ENCODE peak calls at places on chromosomes 12 and 14, in five cellular contexts. Q is H9, E is HCT116, N is neural progenitor cell, Z is nephron progenitor cell. U is an unnamed sample.

GRCh38 chr12:51687142-51687935 is 96.3 kb downstream of the SCN8A start:
- DNase-seq in Q (no peak), E (no peak), N (no peak), Z (no peak), U (no peak)

GRCh38 chr14:65879218-65880009 is 466.9 kb downstream of the FUT8 start:
- DNase-seq in Q (no peak), E (peak; percentile 7), N (no peak), Z (no peak), U (no peak)

GRCh38 chr14:76977793-76978730 is 50.4 kb downstream of the IRF2BPL start:
- DNase-seq in Q (no peak), E (no peak), N (no peak), Z (no peak), U (peak; percentile 63)

GRCh38 chr12:117876492-117876816 is 92.3 kb downstream of the KSR2 start:
- DNase-seq in Q (no peak), E (no peak), N (no peak), Z (no peak), U (no peak)

GRCh38 chr12:7190268-7191055 is 976 bp downstream of the PEX5 start:
- DNase-seq in Q (peak; percentile 59), E (no peak), N (peak; percentile 63), Z (peak; percentile 50), U (no peak)

GRCh38 chr12:26121841-26122680 is 2.8 kb downstream of the BHLHE41 start:
- DNase-seq in Q (peak; percentile 48), E (no peak), N (peak; percentile 74), Z (peak; percentile 59), U (peak; percentile 86)

GRCh38 chr14:49512147-49512551 is 74.0 kb downstream of the RPS29 start:
- DNase-seq in Q (no peak), E (peak; percentile 16), N (no peak), Z (no peak), U (no peak)

GRCh38 chr14:50816419-50817047 is 14.4 kb downstream of the NIN start:
- DNase-seq in Q (no peak), E (no peak), N (no peak), Z (no peak), U (no peak)

GRCh38 chr14:77076118-77076631 is 21.9 kb upstream of the CIPC start:
- DNase-seq in Q (no peak), E (no peak), N (peak; percentile 52), Z (peak; percentile 51), U (peak; percentile 84)

GRCh38 chr12:2348477-2348852 is 295.7 kb downstream of the CACNA1C start:
- DNase-seq in Q (no peak), E (no peak), N (no peak), Z (no peak), U (peak; percentile 40)

GRCh38 chr12:109027767-109028166 is 6.9 kb upstream of the SVOP start:
- DNase-seq in Q (no peak), E (no peak), N (no peak), Z (no peak), U (no peak)

GRCh38 chr14:33943081-33943480 is 7.8 kb downstream of the EGLN3 start:
- DNase-seq in Q (no peak), E (no peak), N (no peak), Z (no peak), U (no peak)

GRCh38 chr12:116040412-116040811 is 237.1 kb downstream of the MED13L start:
- DNase-seq in Q (no peak), E (no peak), N (no peak), Z (no peak), U (no peak)

GRCh38 chr12:127903146-127903545 is 363.8 kb upstream of the TMEM132C start:
- DNase-seq in Q (no peak), E (no peak), N (no peak), Z (no peak), U (no peak)

GRCh38 chr14:45633220-45633984 is 380.4 kb upstream of the MIS18BP1 start:
- DNase-seq in Q (no peak), E (no peak), N (no peak), Z (no peak), U (no peak)

GRCh38 chr12:22904485-22904884 is 279.5 kb downstream of the ETNK1 start:
- DNase-seq in Q (no peak), E (no peak), N (no peak), Z (no peak), U (no peak)

GRCh38 chr12:111156304-111156703 is 212.6 kb downstream of the PHETA1 start:
- DNase-seq in Q (no peak), E (peak; percentile 2), N (no peak), Z (no peak), U (no peak)

GRCh38 chr14:103086771-103087342 is 2.8 kb downstream of the LBHD2 start:
- DNase-seq in Q (no peak), E (no peak), N (no peak), Z (no peak), U (peak; percentile 31)

GRCh38 chr12:11754256-11754655 is 104.8 kb downstream of the ETV6 start:
- DNase-seq in Q (no peak), E (no peak), N (no peak), Z (no peak), U (no peak)

GRCh38 chr14:69037790-69038448 is 58.8 kb upstream of the ACTN1 start:
- DNase-seq in Q (peak; percentile 75), E (no peak), N (no peak), Z (no peak), U (peak; percentile 90)

GRCh38 chr12:52242442-52243263 is 9.6 kb downstream of the KRT7 start:
- DNase-seq in Q (no peak), E (no peak), N (no peak), Z (no peak), U (no peak)

GRCh38 chr12:30729547-30729946 is 25.2 kb downstream of the CAPRIN2 start:
- DNase-seq in Q (no peak), E (no peak), N (no peak), Z (no peak), U (no peak)

GRCh38 chr12:113341535-113341934 is 6.6 kb upstream of the SLC8B1 start:
- DNase-seq in Q (no peak), E (no peak), N (no peak), Z (no peak), U (no peak)

GRCh38 chr14:21475767-21476525 is 813 bp downstream of the RAB2B start:
- DNase-seq in Q (no peak), E (peak; percentile 18), N (no peak), Z (no peak), U (no peak)

GRCh38 chr14:27256805-27257204 is 659.0 kb upstream of the NOVA1 start:
- DNase-seq in Q (no peak), E (no peak), N (no peak), Z (no peak), U (no peak)

GRCh38 chr12:11941601-11942360 is 129.0 kb upstream of the BCL2L14 start:
- DNase-seq in Q (no peak), E (no peak), N (no peak), Z (no peak), U (no peak)

GRCh38 chr14:80211143-80212024 is at the start of gene DIO2:
- DNase-seq in Q (peak; percentile 36), E (no peak), N (peak; percentile 12), Z (no peak), U (peak; percentile 47)

GRCh38 chr12:83767723-83768122 is 1081.0 kb downstream of the TMTC2 start:
- DNase-seq in Q (no peak), E (no peak), N (no peak), Z (no peak), U (no peak)

GRCh38 chr12:65832217-65832616 is 7.9 kb downstream of the HMGA2 start:
- DNase-seq in Q (no peak), E (no peak), N (no peak), Z (no peak), U (no peak)

GRCh38 chr14:102503576-102504224 is 5.9 kb downstream of the ANKRD9 start:
- DNase-seq in Q (peak; percentile 20), E (no peak), N (no peak), Z (no peak), U (no peak)

GRCh38 chr14:56244138-56244789 is 126.1 kb downstream of the PELI2 start:
- DNase-seq in Q (no peak), E (no peak), N (no peak), Z (no peak), U (no peak)

GRCh38 chr12:97061164-97061563 is 154.1 kb downstream of the NEDD1 start:
- DNase-seq in Q (no peak), E (no peak), N (no peak), Z (no peak), U (no peak)

GRCh38 chr12:63918788-63919300 is 74.3 kb downstream of the SRGAP1 start:
- DNase-seq in Q (no peak), E (no peak), N (no peak), Z (no peak), U (no peak)

GRCh38 chr12:77947326-77947725 is 116.6 kb downstream of the NAV3 start:
- DNase-seq in Q (no peak), E (no peak), N (no peak), Z (no peak), U (no peak)

GRCh38 chr14:101564819-101565698 is 3.8 kb downstream of the DIO3 start:
- DNase-seq in Q (peak; percentile 62), E (no peak), N (peak; percentile 74), Z (peak; percentile 66), U (peak; percentile 81)

GRCh38 chr12:85920324-85920947 is 46.3 kb downstream of the NTS start:
- DNase-seq in Q (no peak), E (peak; percentile 26), N (peak; percentile 12), Z (no peak), U (no peak)
- TF ChIP-seq CTCF in Q (peak; percentile 78), E (peak; percentile 49), N (peak; percentile 72), Z (peak; percentile 66), U (peak; percentile 80)

GRCh38 chr12:57127101-57127709 is 1.1 kb upstream of the LRP1 start:
- DNase-seq in Q (peak; percentile 89), E (peak; percentile 68), N (peak; percentile 88), Z (peak; percentile 68), U (peak; percentile 96)
- TF ChIP-seq CTCF in Q (peak; percentile 44), E (peak; percentile 51), N (peak; percentile 46), Z (no peak), U (peak; percentile 61)

DNA sequence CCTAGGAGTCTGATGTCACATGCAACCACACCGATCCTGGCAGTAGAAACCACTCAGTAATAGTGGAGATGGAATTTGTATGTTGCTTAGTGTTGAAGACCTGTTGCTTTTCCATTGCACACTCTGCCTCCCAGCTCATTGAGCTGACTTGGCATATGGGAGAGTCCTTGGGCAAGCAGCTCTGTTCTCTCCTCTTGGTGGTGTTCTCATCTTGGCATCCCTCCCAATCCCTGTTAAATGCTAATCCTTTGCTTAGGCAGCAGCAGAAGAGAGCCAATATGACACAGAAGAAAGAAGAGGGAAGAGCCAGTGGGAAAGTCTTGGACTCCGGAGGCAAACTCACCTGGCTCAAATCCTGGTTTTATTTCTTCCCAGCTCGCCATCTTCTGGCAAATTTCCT is 178.0 kb upstream of the CAND1 start:
- DNase-seq in Q (no peak), E (no peak), N (no peak), Z (no peak), U (no peak)
- TF ChIP-seq CTCF in Q (no peak), E (no peak), N (no peak), Z (no peak), U (no peak)

DNA sequence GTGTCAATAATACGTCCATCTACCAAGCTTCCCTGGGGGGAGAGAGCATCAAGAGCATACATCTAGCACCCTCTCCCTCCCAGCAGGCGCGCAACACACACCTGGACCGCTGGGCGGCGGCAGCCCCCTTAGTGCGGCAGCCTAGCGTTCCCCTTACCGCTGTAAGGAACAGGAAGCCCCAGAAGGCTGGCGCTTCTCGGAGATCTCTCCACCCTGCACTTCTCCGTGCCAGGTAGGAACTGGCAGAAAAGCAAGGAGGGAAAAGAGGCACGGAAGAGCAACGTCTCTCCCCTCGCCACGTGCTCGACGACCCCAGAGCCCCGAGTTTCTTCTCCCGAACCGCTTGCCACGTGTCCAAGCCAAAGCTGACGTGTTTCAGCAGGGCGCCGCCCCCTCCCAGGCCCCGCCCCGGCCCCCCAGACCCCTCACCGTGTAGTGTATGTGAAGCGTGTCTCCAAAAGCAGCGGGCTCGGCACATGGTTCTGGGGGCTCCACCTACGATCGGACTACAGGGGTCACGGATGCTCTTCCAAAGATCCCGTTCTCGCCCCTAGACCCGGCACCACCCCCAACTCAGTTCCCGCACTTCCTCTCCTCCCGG is 575 bp downstream of the FKBP11 start:
- DNase-seq in Q (peak; percentile 83), E (no peak), N (peak; percentile 58), Z (peak; percentile 61), U (peak; percentile 90)
- TF ChIP-seq CTCF in Q (peak; percentile 70), E (no peak), N (peak; percentile 55), Z (peak; percentile 51), U (peak; percentile 78)

U was measured in endodermal cell.